ENCODE peak calls at places on chromosomes 16 and 17, in seven cellular contexts. One of them, this sample, is unnamed.

GRCh38 chr16:21634216-21634615 is 18.2 kb downstream of the IGSF6 start:
- DNase-seq in activated naive CD4-positive, alpha-beta T cell treated with anti-CD3 and anti-CD28 coated beads, Interleukin-2, amount 50 U/mL, for 16 hours: no peak
- DNase-seq in lower leg skin: no peak
- DNase-seq in dorsolateral prefrontal cortex: no peak
- DNase-seq in CD4-positive, alpha-beta memory T cell: no peak
- DNase-seq in T-cell: no peak
- DNase-seq in omental fat pad: no peak
- DNase-seq in this sample: no peak

GRCh38 chr16:50841081-50841886 is 99.4 kb downstream of the CYLD start:
- DNase-seq in activated naive CD4-positive, alpha-beta T cell treated with anti-CD3 and anti-CD28 coated beads, Interleukin-2, amount 50 U/mL, for 16 hours: peak
- DNase-seq in lower leg skin: peak
- DNase-seq in dorsolateral prefrontal cortex: no peak
- DNase-seq in CD4-positive, alpha-beta memory T cell: peak
- DNase-seq in T-cell: peak
- DNase-seq in omental fat pad: no peak
- DNase-seq in this sample: no peak

GRCh38 chr17:74491645-74492044 is 25.2 kb downstream of the CD300A start:
- DNase-seq in activated naive CD4-positive, alpha-beta T cell treated with anti-CD3 and anti-CD28 coated beads, Interleukin-2, amount 50 U/mL, for 16 hours: no peak
- DNase-seq in lower leg skin: peak
- DNase-seq in dorsolateral prefrontal cortex: no peak
- DNase-seq in CD4-positive, alpha-beta memory T cell: no peak
- DNase-seq in T-cell: no peak
- DNase-seq in omental fat pad: no peak
- DNase-seq in this sample: no peak

GRCh38 chr16:28845173-28846079 is 722 bp downstream of the TUFM start:
- DNase-seq in activated naive CD4-positive, alpha-beta T cell treated with anti-CD3 and anti-CD28 coated beads, Interleukin-2, amount 50 U/mL, for 16 hours: peak
- DNase-seq in lower leg skin: no peak
- DNase-seq in dorsolateral prefrontal cortex: no peak
- DNase-seq in CD4-positive, alpha-beta memory T cell: no peak
- DNase-seq in T-cell: no peak
- DNase-seq in omental fat pad: no peak
- DNase-seq in this sample: peak

GRCh38 chr16:23803591-23804123 is 32.1 kb upstream of the PRKCB start:
- DNase-seq in activated naive CD4-positive, alpha-beta T cell treated with anti-CD3 and anti-CD28 coated beads, Interleukin-2, amount 50 U/mL, for 16 hours: peak
- DNase-seq in lower leg skin: no peak
- DNase-seq in dorsolateral prefrontal cortex: peak
- DNase-seq in CD4-positive, alpha-beta memory T cell: peak
- DNase-seq in T-cell: peak
- DNase-seq in omental fat pad: no peak
- DNase-seq in this sample: peak

GRCh38 chr17:82248815-82249638 is 20.2 kb downstream of the SLC16A3 start:
- DNase-seq in activated naive CD4-positive, alpha-beta T cell treated with anti-CD3 and anti-CD28 coated beads, Interleukin-2, amount 50 U/mL, for 16 hours: no peak
- DNase-seq in lower leg skin: peak
- DNase-seq in dorsolateral prefrontal cortex: no peak
- DNase-seq in CD4-positive, alpha-beta memory T cell: no peak
- DNase-seq in T-cell: no peak
- DNase-seq in omental fat pad: no peak
- DNase-seq in this sample: no peak

GRCh38 chr17:57984936-57985674 is 2.9 kb downstream of the VEZF1 start:
- DNase-seq in activated naive CD4-positive, alpha-beta T cell treated with anti-CD3 and anti-CD28 coated beads, Interleukin-2, amount 50 U/mL, for 16 hours: no peak
- DNase-seq in lower leg skin: no peak
- DNase-seq in dorsolateral prefrontal cortex: no peak
- DNase-seq in CD4-positive, alpha-beta memory T cell: no peak
- DNase-seq in T-cell: no peak
- DNase-seq in omental fat pad: no peak
- DNase-seq in this sample: no peak

GRCh38 chr16:17133851-17134250 is 336.9 kb downstream of the XYLT1 start:
- DNase-seq in activated naive CD4-positive, alpha-beta T cell treated with anti-CD3 and anti-CD28 coated beads, Interleukin-2, amount 50 U/mL, for 16 hours: no peak
- DNase-seq in lower leg skin: no peak
- DNase-seq in dorsolateral prefrontal cortex: no peak
- DNase-seq in CD4-positive, alpha-beta memory T cell: no peak
- DNase-seq in T-cell: no peak
- DNase-seq in omental fat pad: no peak
- DNase-seq in this sample: no peak

GRCh38 chr17:64572682-64573154 is 65.9 kb downstream of the CEP95 start:
- DNase-seq in activated naive CD4-positive, alpha-beta T cell treated with anti-CD3 and anti-CD28 coated beads, Interleukin-2, amount 50 U/mL, for 16 hours: no peak
- DNase-seq in lower leg skin: no peak
- DNase-seq in dorsolateral prefrontal cortex: no peak
- DNase-seq in CD4-positive, alpha-beta memory T cell: peak
- DNase-seq in T-cell: no peak
- DNase-seq in omental fat pad: no peak
- DNase-seq in this sample: no peak

GRCh38 chr16:29319726-29320125 is 86.8 kb downstream of the NPIPB11 start:
- DNase-seq in activated naive CD4-positive, alpha-beta T cell treated with anti-CD3 and anti-CD28 coated beads, Interleukin-2, amount 50 U/mL, for 16 hours: no peak
- DNase-seq in lower leg skin: peak
- DNase-seq in dorsolateral prefrontal cortex: no peak
- DNase-seq in CD4-positive, alpha-beta memory T cell: no peak
- DNase-seq in T-cell: no peak
- DNase-seq in omental fat pad: no peak
- DNase-seq in this sample: no peak

GRCh38 chr17:20315321-20315720 is 152.0 kb downstream of the LGALS9B start:
- DNase-seq in activated naive CD4-positive, alpha-beta T cell treated with anti-CD3 and anti-CD28 coated beads, Interleukin-2, amount 50 U/mL, for 16 hours: no peak
- DNase-seq in lower leg skin: no peak
- DNase-seq in dorsolateral prefrontal cortex: no peak
- DNase-seq in CD4-positive, alpha-beta memory T cell: no peak
- DNase-seq in T-cell: no peak
- DNase-seq in omental fat pad: no peak
- DNase-seq in this sample: no peak

GRCh38 chr16:90020260-90020837 is 1.1 kb upstream of the DBNDD1 start:
- DNase-seq in activated naive CD4-positive, alpha-beta T cell treated with anti-CD3 and anti-CD28 coated beads, Interleukin-2, amount 50 U/mL, for 16 hours: no peak
- DNase-seq in lower leg skin: no peak
- DNase-seq in dorsolateral prefrontal cortex: no peak
- DNase-seq in CD4-positive, alpha-beta memory T cell: no peak
- DNase-seq in T-cell: no peak
- DNase-seq in omental fat pad: no peak
- DNase-seq in this sample: no peak

GRCh38 chr16:2428051-2428786 is 1.0 kb upstream of the CCNF start:
- DNase-seq in activated naive CD4-positive, alpha-beta T cell treated with anti-CD3 and anti-CD28 coated beads, Interleukin-2, amount 50 U/mL, for 16 hours: no peak
- DNase-seq in lower leg skin: no peak
- DNase-seq in dorsolateral prefrontal cortex: no peak
- DNase-seq in CD4-positive, alpha-beta memory T cell: no peak
- DNase-seq in T-cell: no peak
- DNase-seq in omental fat pad: no peak
- DNase-seq in this sample: peak

GRCh38 chr17:8623591-8623990 is 6.9 kb downstream of the MYH10 start:
- DNase-seq in activated naive CD4-positive, alpha-beta T cell treated with anti-CD3 and anti-CD28 coated beads, Interleukin-2, amount 50 U/mL, for 16 hours: no peak
- DNase-seq in lower leg skin: no peak
- DNase-seq in dorsolateral prefrontal cortex: no peak
- DNase-seq in CD4-positive, alpha-beta memory T cell: no peak
- DNase-seq in T-cell: no peak
- DNase-seq in omental fat pad: no peak
- DNase-seq in this sample: no peak

GRCh38 chr16:88515925-88516324 is 54.3 kb upstream of the ZC3H18 start:
- DNase-seq in activated naive CD4-positive, alpha-beta T cell treated with anti-CD3 and anti-CD28 coated beads, Interleukin-2, amount 50 U/mL, for 16 hours: no peak
- DNase-seq in lower leg skin: no peak
- DNase-seq in dorsolateral prefrontal cortex: no peak
- DNase-seq in CD4-positive, alpha-beta memory T cell: no peak
- DNase-seq in T-cell: no peak
- DNase-seq in omental fat pad: no peak
- DNase-seq in this sample: no peak

GRCh38 chr16:85195884-85196816 is 83.9 kb upstream of the CIBAR2 start:
- DNase-seq in activated naive CD4-positive, alpha-beta T cell treated with anti-CD3 and anti-CD28 coated beads, Interleukin-2, amount 50 U/mL, for 16 hours: no peak
- DNase-seq in lower leg skin: no peak
- DNase-seq in dorsolateral prefrontal cortex: no peak
- DNase-seq in CD4-positive, alpha-beta memory T cell: no peak
- DNase-seq in T-cell: no peak
- DNase-seq in omental fat pad: no peak
- DNase-seq in this sample: no peak

GRCh38 chr17:50345443-50346312 is at the start of gene XYLT2:
- DNase-seq in activated naive CD4-positive, alpha-beta T cell treated with anti-CD3 and anti-CD28 coated beads, Interleukin-2, amount 50 U/mL, for 16 hours: peak
- DNase-seq in lower leg skin: peak
- DNase-seq in dorsolateral prefrontal cortex: peak
- DNase-seq in CD4-positive, alpha-beta memory T cell: peak
- DNase-seq in T-cell: peak
- DNase-seq in omental fat pad: peak
- DNase-seq in this sample: peak

This sample was measured in T47D.